ENCODE peak calls at places on chromosomes 6 and 20, in seven cellular contexts. One of them, this sample, is unnamed.

GRCh38 chr6:125421853-125422252 is 120.1 kb upstream of the HDDC2 start:
- DNase-seq in occipital lobe: no peak
- DNase-seq in GOT3: no peak
- DNase-seq in brain microvascular endothelial cell: peak; percentile 85
- DNase-seq in naive thymus-derived CD4-positive, alpha-beta T cell: no peak
- DNase-seq in DMS153: no peak
- DNase-seq in activated naive CD4-positive, alpha-beta T cell treated with anti-CD3 and anti-CD28 coated beads, Interleukin-2, amount 50 U/mL, for 16 hours: no peak
- DNase-seq in this sample: no peak

GRCh38 chr6:154503576-154504501 is 6.6 kb downstream of the CNKSR3 start:
- DNase-seq in activated naive CD4-positive, alpha-beta T cell treated with anti-CD3 and anti-CD28 coated beads, Interleukin-2, amount 50 U/mL, for 16 hours: no peak
- DNase-seq in GOT3: no peak
- DNase-seq in occipital lobe: no peak
- DNase-seq in brain microvascular endothelial cell: no peak
- DNase-seq in DMS153: no peak
- DNase-seq in naive thymus-derived CD4-positive, alpha-beta T cell: no peak
- DNase-seq in this sample: no peak

GRCh38 chr6:6052216-6052615 is 45.5 kb upstream of the NRN1 start:
- DNase-seq in GOT3: no peak
- DNase-seq in DMS153: no peak
- DNase-seq in occipital lobe: no peak
- DNase-seq in brain microvascular endothelial cell: no peak
- DNase-seq in activated naive CD4-positive, alpha-beta T cell treated with anti-CD3 and anti-CD28 coated beads, Interleukin-2, amount 50 U/mL, for 16 hours: no peak
- DNase-seq in naive thymus-derived CD4-positive, alpha-beta T cell: no peak
- DNase-seq in this sample: no peak

GRCh38 chr20:49030954-49031619 is 15.0 kb upstream of the CSE1L start:
- DNase-seq in naive thymus-derived CD4-positive, alpha-beta T cell: no peak
- DNase-seq in activated naive CD4-positive, alpha-beta T cell treated with anti-CD3 and anti-CD28 coated beads, Interleukin-2, amount 50 U/mL, for 16 hours: no peak
- DNase-seq in GOT3: no peak
- DNase-seq in DMS153: no peak
- DNase-seq in brain microvascular endothelial cell: no peak
- DNase-seq in occipital lobe: no peak
- DNase-seq in this sample: no peak

GRCh38 chr6:142566628-142567396 is 265.0 kb downstream of the ADGRG6 start:
- DNase-seq in naive thymus-derived CD4-positive, alpha-beta T cell: peak; percentile 54
- DNase-seq in brain microvascular endothelial cell: peak; percentile 64
- DNase-seq in GOT3: no peak
- DNase-seq in activated naive CD4-positive, alpha-beta T cell treated with anti-CD3 and anti-CD28 coated beads, Interleukin-2, amount 50 U/mL, for 16 hours: peak; percentile 54
- DNase-seq in DMS153: no peak
- DNase-seq in occipital lobe: no peak
- DNase-seq in this sample: peak; percentile 60

GRCh38 chr6:166639921-166640320 is 12.9 kb upstream of the RPS6KA2 start:
- DNase-seq in occipital lobe: no peak
- DNase-seq in DMS153: no peak
- DNase-seq in brain microvascular endothelial cell: no peak
- DNase-seq in naive thymus-derived CD4-positive, alpha-beta T cell: no peak
- DNase-seq in GOT3: no peak
- DNase-seq in activated naive CD4-positive, alpha-beta T cell treated with anti-CD3 and anti-CD28 coated beads, Interleukin-2, amount 50 U/mL, for 16 hours: no peak
- DNase-seq in this sample: no peak

GRCh38 chr20:56362833-56363413 is 4.1 kb downstream of the FAM210B start:
- DNase-seq in activated naive CD4-positive, alpha-beta T cell treated with anti-CD3 and anti-CD28 coated beads, Interleukin-2, amount 50 U/mL, for 16 hours: no peak
- DNase-seq in GOT3: no peak
- DNase-seq in occipital lobe: no peak
- DNase-seq in DMS153: no peak
- DNase-seq in brain microvascular endothelial cell: no peak
- DNase-seq in naive thymus-derived CD4-positive, alpha-beta T cell: no peak
- DNase-seq in this sample: no peak

GRCh38 chr20:32206383-32207210 is 946 bp downstream of the PLAGL2 start:
- DNase-seq in activated naive CD4-positive, alpha-beta T cell treated with anti-CD3 and anti-CD28 coated beads, Interleukin-2, amount 50 U/mL, for 16 hours: peak; percentile 33
- DNase-seq in naive thymus-derived CD4-positive, alpha-beta T cell: no peak
- DNase-seq in occipital lobe: no peak
- DNase-seq in DMS153: no peak
- DNase-seq in brain microvascular endothelial cell: no peak
- DNase-seq in GOT3: no peak
- DNase-seq in this sample: no peak

GRCh38 chr6:39903656-39904055 is 30.6 kb downstream of the MOCS1 start:
- DNase-seq in activated naive CD4-positive, alpha-beta T cell treated with anti-CD3 and anti-CD28 coated beads, Interleukin-2, amount 50 U/mL, for 16 hours: no peak
- DNase-seq in occipital lobe: no peak
- DNase-seq in naive thymus-derived CD4-positive, alpha-beta T cell: no peak
- DNase-seq in GOT3: no peak
- DNase-seq in DMS153: no peak
- DNase-seq in brain microvascular endothelial cell: no peak
- DNase-seq in this sample: no peak

GRCh38 chr6:41429506-41430504 is 94.4 kb downstream of the NCR2 start:
- DNase-seq in occipital lobe: no peak
- DNase-seq in activated naive CD4-positive, alpha-beta T cell treated with anti-CD3 and anti-CD28 coated beads, Interleukin-2, amount 50 U/mL, for 16 hours: no peak
- DNase-seq in DMS153: no peak
- DNase-seq in brain microvascular endothelial cell: no peak
- DNase-seq in naive thymus-derived CD4-positive, alpha-beta T cell: no peak
- DNase-seq in GOT3: no peak
- DNase-seq in this sample: no peak

GRCh38 chr6:166910601-166911000 is 45.7 kb downstream of the RNASET2 start:
- DNase-seq in naive thymus-derived CD4-positive, alpha-beta T cell: no peak
- DNase-seq in occipital lobe: peak; percentile 31
- DNase-seq in GOT3: no peak
- DNase-seq in activated naive CD4-positive, alpha-beta T cell treated with anti-CD3 and anti-CD28 coated beads, Interleukin-2, amount 50 U/mL, for 16 hours: no peak
- DNase-seq in DMS153: no peak
- DNase-seq in brain microvascular endothelial cell: no peak
- DNase-seq in this sample: no peak

GRCh38 chr6:24933868-24934401 is 1.8 kb downstream of the RIPOR2 start:
- DNase-seq in GOT3: no peak
- DNase-seq in occipital lobe: no peak
- DNase-seq in brain microvascular endothelial cell: no peak
- DNase-seq in DMS153: no peak
- DNase-seq in naive thymus-derived CD4-positive, alpha-beta T cell: peak; percentile 72
- DNase-seq in activated naive CD4-positive, alpha-beta T cell treated with anti-CD3 and anti-CD28 coated beads, Interleukin-2, amount 50 U/mL, for 16 hours: no peak
- DNase-seq in this sample: peak; percentile 52

GRCh38 chr6:154763650-154764049 is 30.4 kb downstream of the SCAF8 start:
- DNase-seq in brain microvascular endothelial cell: no peak
- DNase-seq in occipital lobe: no peak
- DNase-seq in GOT3: no peak
- DNase-seq in naive thymus-derived CD4-positive, alpha-beta T cell: no peak
- DNase-seq in activated naive CD4-positive, alpha-beta T cell treated with anti-CD3 and anti-CD28 coated beads, Interleukin-2, amount 50 U/mL, for 16 hours: no peak
- DNase-seq in DMS153: no peak
- DNase-seq in this sample: no peak

GRCh38 chr20:5880326-5880725 is 70.0 kb downstream of the TRMT6 start:
- DNase-seq in naive thymus-derived CD4-positive, alpha-beta T cell: no peak
- DNase-seq in occipital lobe: no peak
- DNase-seq in DMS153: no peak
- DNase-seq in GOT3: no peak
- DNase-seq in activated naive CD4-positive, alpha-beta T cell treated with anti-CD3 and anti-CD28 coated beads, Interleukin-2, amount 50 U/mL, for 16 hours: no peak
- DNase-seq in brain microvascular endothelial cell: no peak
- DNase-seq in this sample: no peak

GRCh38 chr6:107698146-107698545 is 126.0 kb downstream of the SCML4 start:
- DNase-seq in DMS153: no peak
- DNase-seq in occipital lobe: no peak
- DNase-seq in naive thymus-derived CD4-positive, alpha-beta T cell: no peak
- DNase-seq in activated naive CD4-positive, alpha-beta T cell treated with anti-CD3 and anti-CD28 coated beads, Interleukin-2, amount 50 U/mL, for 16 hours: no peak
- DNase-seq in brain microvascular endothelial cell: peak; percentile 71
- DNase-seq in GOT3: no peak
- DNase-seq in this sample: no peak

GRCh38 chr6:12163149-12163548 is 127.0 kb upstream of the EDN1 start:
- DNase-seq in brain microvascular endothelial cell: no peak
- DNase-seq in occipital lobe: no peak
- DNase-seq in activated naive CD4-positive, alpha-beta T cell treated with anti-CD3 and anti-CD28 coated beads, Interleukin-2, amount 50 U/mL, for 16 hours: no peak
- DNase-seq in naive thymus-derived CD4-positive, alpha-beta T cell: peak; percentile 68
- DNase-seq in GOT3: no peak
- DNase-seq in DMS153: no peak
- DNase-seq in this sample: no peak

GRCh38 chr6:18269717-18270116 is 5.4 kb upstream of the DEK start:
- DNase-seq in brain microvascular endothelial cell: no peak
- DNase-seq in occipital lobe: no peak
- DNase-seq in GOT3: no peak
- DNase-seq in activated naive CD4-positive, alpha-beta T cell treated with anti-CD3 and anti-CD28 coated beads, Interleukin-2, amount 50 U/mL, for 16 hours: no peak
- DNase-seq in DMS153: no peak
- DNase-seq in naive thymus-derived CD4-positive, alpha-beta T cell: no peak
- DNase-seq in this sample: no peak

GRCh38 chr20:56690531-56691175 is 61.5 kb downstream of the TFAP2C start:
- DNase-seq in occipital lobe: no peak
- DNase-seq in activated naive CD4-positive, alpha-beta T cell treated with anti-CD3 and anti-CD28 coated beads, Interleukin-2, amount 50 U/mL, for 16 hours: no peak
- DNase-seq in brain microvascular endothelial cell: no peak
- DNase-seq in DMS153: peak; percentile 78
- DNase-seq in naive thymus-derived CD4-positive, alpha-beta T cell: no peak
- DNase-seq in GOT3: no peak
- DNase-seq in this sample: no peak

GRCh38 chr6:109458774-109459531 is 3.4 kb upstream of the MICAL1 start:
- DNase-seq in DMS153: no peak
- DNase-seq in activated naive CD4-positive, alpha-beta T cell treated with anti-CD3 and anti-CD28 coated beads, Interleukin-2, amount 50 U/mL, for 16 hours: no peak
- DNase-seq in occipital lobe: no peak
- DNase-seq in GOT3: no peak
- DNase-seq in brain microvascular endothelial cell: no peak
- DNase-seq in naive thymus-derived CD4-positive, alpha-beta T cell: peak; percentile 32
- DNase-seq in this sample: no peak

GRCh38 chr20:364905-365794 is 15.4 kb upstream of the TRIB3 start:
- DNase-seq in naive thymus-derived CD4-positive, alpha-beta T cell: no peak
- DNase-seq in GOT3: no peak
- DNase-seq in occipital lobe: no peak
- DNase-seq in brain microvascular endothelial cell: peak; percentile 24
- DNase-seq in activated naive CD4-positive, alpha-beta T cell treated with anti-CD3 and anti-CD28 coated beads, Interleukin-2, amount 50 U/mL, for 16 hours: no peak
- DNase-seq in DMS153: no peak
- DNase-seq in this sample: no peak

GRCh38 chr20:45456632-45457031 is 12.9 kb upstream of the WFDC2 start:
- DNase-seq in activated naive CD4-positive, alpha-beta T cell treated with anti-CD3 and anti-CD28 coated beads, Interleukin-2, amount 50 U/mL, for 16 hours: peak; percentile 25
- DNase-seq in naive thymus-derived CD4-positive, alpha-beta T cell: no peak
- DNase-seq in DMS153: peak; percentile 62
- DNase-seq in GOT3: no peak
- DNase-seq in brain microvascular endothelial cell: no peak
- DNase-seq in occipital lobe: no peak
- DNase-seq in this sample: peak; percentile 55

GRCh38 chr20:61169870-61170269 is 82.2 kb upstream of the CDH4 start:
- DNase-seq in brain microvascular endothelial cell: no peak
- DNase-seq in DMS153: no peak
- DNase-seq in GOT3: no peak
- DNase-seq in occipital lobe: no peak
- DNase-seq in activated naive CD4-positive, alpha-beta T cell treated with anti-CD3 and anti-CD28 coated beads, Interleukin-2, amount 50 U/mL, for 16 hours: no peak
- DNase-seq in naive thymus-derived CD4-positive, alpha-beta T cell: no peak
- DNase-seq in this sample: no peak

GRCh38 chr6:83057705-83058321 is 7.8 kb downstream of the UBE3D start:
- DNase-seq in GOT3: no peak
- DNase-seq in naive thymus-derived CD4-positive, alpha-beta T cell: no peak
- DNase-seq in activated naive CD4-positive, alpha-beta T cell treated with anti-CD3 and anti-CD28 coated beads, Interleukin-2, amount 50 U/mL, for 16 hours: no peak
- DNase-seq in DMS153: peak; percentile 52
- DNase-seq in brain microvascular endothelial cell: peak; percentile 37
- DNase-seq in occipital lobe: peak; percentile 10
- DNase-seq in this sample: peak; percentile 68

GRCh38 chr6:153081914-153082313 is 49.2 kb downstream of the RGS17 start:
- DNase-seq in GOT3: no peak
- DNase-seq in activated naive CD4-positive, alpha-beta T cell treated with anti-CD3 and anti-CD28 coated beads, Interleukin-2, amount 50 U/mL, for 16 hours: no peak
- DNase-seq in DMS153: no peak
- DNase-seq in brain microvascular endothelial cell: no peak
- DNase-seq in occipital lobe: no peak
- DNase-seq in naive thymus-derived CD4-positive, alpha-beta T cell: no peak
- DNase-seq in this sample: no peak

GRCh38 chr6:34970487-34970886 is 81.4 kb downstream of the ANKS1A start:
- DNase-seq in DMS153: no peak
- DNase-seq in GOT3: no peak
- DNase-seq in occipital lobe: no peak
- DNase-seq in brain microvascular endothelial cell: no peak
- DNase-seq in activated naive CD4-positive, alpha-beta T cell treated with anti-CD3 and anti-CD28 coated beads, Interleukin-2, amount 50 U/mL, for 16 hours: no peak
- DNase-seq in naive thymus-derived CD4-positive, alpha-beta T cell: no peak
- DNase-seq in this sample: no peak

GRCh38 chr6:36727491-36728021 is 29.9 kb downstream of the RAB44 start:
- DNase-seq in activated naive CD4-positive, alpha-beta T cell treated with anti-CD3 and anti-CD28 coated beads, Interleukin-2, amount 50 U/mL, for 16 hours: no peak
- DNase-seq in naive thymus-derived CD4-positive, alpha-beta T cell: no peak
- DNase-seq in DMS153: no peak
- DNase-seq in brain microvascular endothelial cell: peak; percentile 39
- DNase-seq in occipital lobe: no peak
- DNase-seq in GOT3: no peak
- DNase-seq in this sample: no peak

GRCh38 chr6:156601821-156602301 is 175.3 kb upstream of the ARID1B start:
- DNase-seq in occipital lobe: no peak
- DNase-seq in naive thymus-derived CD4-positive, alpha-beta T cell: no peak
- DNase-seq in DMS153: no peak
- DNase-seq in brain microvascular endothelial cell: no peak
- DNase-seq in activated naive CD4-positive, alpha-beta T cell treated with anti-CD3 and anti-CD28 coated beads, Interleukin-2, amount 50 U/mL, for 16 hours: no peak
- DNase-seq in GOT3: no peak
- DNase-seq in this sample: no peak

GRCh38 chr6:121794630-121795029 is 359.2 kb downstream of the GJA1 start:
- DNase-seq in naive thymus-derived CD4-positive, alpha-beta T cell: no peak
- DNase-seq in activated naive CD4-positive, alpha-beta T cell treated with anti-CD3 and anti-CD28 coated beads, Interleukin-2, amount 50 U/mL, for 16 hours: no peak
- DNase-seq in GOT3: no peak
- DNase-seq in DMS153: no peak
- DNase-seq in brain microvascular endothelial cell: peak; percentile 95
- DNase-seq in occipital lobe: no peak
- DNase-seq in this sample: no peak

GRCh38 chr6:24183584-24183983 is 57.6 kb downstream of the NRSN1 start:
- DNase-seq in naive thymus-derived CD4-positive, alpha-beta T cell: no peak
- DNase-seq in DMS153: peak; percentile 57
- DNase-seq in activated naive CD4-positive, alpha-beta T cell treated with anti-CD3 and anti-CD28 coated beads, Interleukin-2, amount 50 U/mL, for 16 hours: no peak
- DNase-seq in occipital lobe: no peak
- DNase-seq in brain microvascular endothelial cell: no peak
- DNase-seq in GOT3: no peak
- DNase-seq in this sample: no peak

GRCh38 chr6:15320683-15321082 is 74.8 kb downstream of the JARID2 start:
- DNase-seq in GOT3: no peak
- DNase-seq in activated naive CD4-positive, alpha-beta T cell treated with anti-CD3 and anti-CD28 coated beads, Interleukin-2, amount 50 U/mL, for 16 hours: no peak
- DNase-seq in DMS153: no peak
- DNase-seq in naive thymus-derived CD4-positive, alpha-beta T cell: no peak
- DNase-seq in brain microvascular endothelial cell: no peak
- DNase-seq in occipital lobe: no peak
- DNase-seq in this sample: no peak

GRCh38 chr6:36874443-36875249 is at the start of gene PPIL1:
- DNase-seq in DMS153: peak; percentile 67
- DNase-seq in brain microvascular endothelial cell: peak; percentile 85
- DNase-seq in GOT3: peak; percentile 65
- DNase-seq in occipital lobe: peak; percentile 73
- DNase-seq in naive thymus-derived CD4-positive, alpha-beta T cell: peak; percentile 88
- DNase-seq in activated naive CD4-positive, alpha-beta T cell treated with anti-CD3 and anti-CD28 coated beads, Interleukin-2, amount 50 U/mL, for 16 hours: peak; percentile 87
- DNase-seq in this sample: peak; percentile 92

GRCh38 chr6:145206247-145206907 is 528.9 kb downstream of the EPM2A start:
- DNase-seq in DMS153: no peak
- DNase-seq in brain microvascular endothelial cell: peak; percentile 51
- DNase-seq in naive thymus-derived CD4-positive, alpha-beta T cell: no peak
- DNase-seq in activated naive CD4-positive, alpha-beta T cell treated with anti-CD3 and anti-CD28 coated beads, Interleukin-2, amount 50 U/mL, for 16 hours: no peak
- DNase-seq in occipital lobe: no peak
- DNase-seq in GOT3: no peak
- DNase-seq in this sample: no peak

GRCh38 chr6:146860583-146860982 is 261.8 kb downstream of the ADGB start:
- DNase-seq in GOT3: no peak
- DNase-seq in occipital lobe: no peak
- DNase-seq in brain microvascular endothelial cell: no peak
- DNase-seq in naive thymus-derived CD4-positive, alpha-beta T cell: no peak
- DNase-seq in activated naive CD4-positive, alpha-beta T cell treated with anti-CD3 and anti-CD28 coated beads, Interleukin-2, amount 50 U/mL, for 16 hours: no peak
- DNase-seq in DMS153: no peak
- DNase-seq in this sample: no peak

GRCh38 chr6:137518584-137518983 is 24.4 kb upstream of the OLIG3 start:
- DNase-seq in activated naive CD4-positive, alpha-beta T cell treated with anti-CD3 and anti-CD28 coated beads, Interleukin-2, amount 50 U/mL, for 16 hours: no peak
- DNase-seq in GOT3: no peak
- DNase-seq in brain microvascular endothelial cell: no peak
- DNase-seq in DMS153: no peak
- DNase-seq in occipital lobe: no peak
- DNase-seq in naive thymus-derived CD4-positive, alpha-beta T cell: no peak
- DNase-seq in this sample: no peak

GRCh38 chr20:50510706-50511401 is 671 bp downstream of the PTPN1 start:
- DNase-seq in activated naive CD4-positive, alpha-beta T cell treated with anti-CD3 and anti-CD28 coated beads, Interleukin-2, amount 50 U/mL, for 16 hours: peak; percentile 15
- DNase-seq in naive thymus-derived CD4-positive, alpha-beta T cell: peak; percentile 19
- DNase-seq in DMS153: no peak
- DNase-seq in GOT3: no peak
- DNase-seq in brain microvascular endothelial cell: no peak
- DNase-seq in occipital lobe: no peak
- DNase-seq in this sample: no peak

GRCh38 chr6:70073637-70074036 is 207.3 kb downstream of the COL19A1 start:
- DNase-seq in DMS153: no peak
- DNase-seq in brain microvascular endothelial cell: no peak
- DNase-seq in naive thymus-derived CD4-positive, alpha-beta T cell: no peak
- DNase-seq in GOT3: no peak
- DNase-seq in occipital lobe: no peak
- DNase-seq in activated naive CD4-positive, alpha-beta T cell treated with anti-CD3 and anti-CD28 coated beads, Interleukin-2, amount 50 U/mL, for 16 hours: no peak
- DNase-seq in this sample: no peak

GRCh38 chr6:151493495-151494234 is at the start of gene CCDC170:
- DNase-seq in occipital lobe: peak; percentile 25
- DNase-seq in DMS153: no peak
- DNase-seq in activated naive CD4-positive, alpha-beta T cell treated with anti-CD3 and anti-CD28 coated beads, Interleukin-2, amount 50 U/mL, for 16 hours: no peak
- DNase-seq in brain microvascular endothelial cell: peak; percentile 22
- DNase-seq in naive thymus-derived CD4-positive, alpha-beta T cell: no peak
- DNase-seq in GOT3: no peak
- DNase-seq in this sample: peak; percentile 78

GRCh38 chr6:53986721-53987526 is 124.3 kb upstream of the MLIP start:
- DNase-seq in occipital lobe: no peak
- DNase-seq in naive thymus-derived CD4-positive, alpha-beta T cell: no peak
- DNase-seq in DMS153: no peak
- DNase-seq in activated naive CD4-positive, alpha-beta T cell treated with anti-CD3 and anti-CD28 coated beads, Interleukin-2, amount 50 U/mL, for 16 hours: no peak
- DNase-seq in GOT3: no peak
- DNase-seq in brain microvascular endothelial cell: peak; percentile 67
- DNase-seq in this sample: peak; percentile 54

This sample was measured in D341Med.